ENCODE peak calls at places on chromosomes 3 and 15, in four cellular contexts. One of them, this sample, is unnamed. For H3K4me1 and H3K27me3, the result is how much of the 10 kb centered on the place peaks cover.

GRCh38 chr3:189355481-189356201 is 183.9 kb downstream of the TPRG1 start:
- DNase-seq in naive thymus-derived CD4-positive, alpha-beta T cell: peak
- DNase-seq in cardiac muscle cell: peak
- DNase-seq in lower lobe of right lung: no peak
- DNase-seq in this sample: peak

GRCh38 chr15:63022663-63023062 is 19.9 kb upstream of the TPM1 start:
- DNase-seq in naive thymus-derived CD4-positive, alpha-beta T cell: no peak
- DNase-seq in cardiac muscle cell: no peak
- DNase-seq in lower lobe of right lung: no peak
- DNase-seq in this sample: no peak

GRCh38 chr15:33489335-33489734 is 178.6 kb downstream of the RYR3 start:
- DNase-seq in naive thymus-derived CD4-positive, alpha-beta T cell: no peak
- DNase-seq in lower lobe of right lung: no peak
- DNase-seq in cardiac muscle cell: no peak
- DNase-seq in this sample: no peak

GRCh38 chr3:3798641-3799113 is 554 bp upstream of the LRRN1 start:
- DNase-seq in lower lobe of right lung: peak
- DNase-seq in naive thymus-derived CD4-positive, alpha-beta T cell: peak
- DNase-seq in cardiac muscle cell: no peak
- DNase-seq in this sample: no peak

GRCh38 chr15:68842958-68843357 is 22.3 kb upstream of the ANP32A start:
- DNase-seq in lower lobe of right lung: no peak
- DNase-seq in naive thymus-derived CD4-positive, alpha-beta T cell: no peak
- DNase-seq in cardiac muscle cell: no peak
- DNase-seq in this sample: no peak

GRCh38 chr3:134029734-134030381 is at the start of gene SLCO2A1:
- DNase-seq in lower lobe of right lung: peak
- DNase-seq in naive thymus-derived CD4-positive, alpha-beta T cell: no peak
- DNase-seq in cardiac muscle cell: peak
- DNase-seq in this sample: no peak

GRCh38 chr3:76532423-76532822 is 507.5 kb upstream of the ROBO2 start:
- DNase-seq in lower lobe of right lung: no peak
- DNase-seq in naive thymus-derived CD4-positive, alpha-beta T cell: no peak
- DNase-seq in cardiac muscle cell: no peak
- DNase-seq in this sample: no peak

GRCh38 chr15:78987891-78988360 is 43.1 kb upstream of the CTSH start:
- DNase-seq in cardiac muscle cell: no peak
- DNase-seq in naive thymus-derived CD4-positive, alpha-beta T cell: no peak
- DNase-seq in lower lobe of right lung: peak
- DNase-seq in this sample: no peak

GRCh38 chr15:70535071-70535954 is 228.0 kb downstream of the UACA start:
- DNase-seq in naive thymus-derived CD4-positive, alpha-beta T cell: peak
- DNase-seq in cardiac muscle cell: no peak
- DNase-seq in lower lobe of right lung: no peak
- DNase-seq in this sample: peak

GRCh38 chr3:59734061-59734460 is 684.2 kb upstream of the CFAP20DC start:
- DNase-seq in lower lobe of right lung: no peak
- DNase-seq in cardiac muscle cell: no peak
- DNase-seq in naive thymus-derived CD4-positive, alpha-beta T cell: no peak
- DNase-seq in this sample: no peak

GRCh38 chr15:38176155-38176554 is 76.5 kb upstream of the SPRED1 start:
- DNase-seq in naive thymus-derived CD4-positive, alpha-beta T cell: no peak
- DNase-seq in lower lobe of right lung: no peak
- DNase-seq in cardiac muscle cell: peak
- DNase-seq in this sample: no peak

GRCh38 chr15:82952156-82953081 is at the start of gene HOMER2:
- DNase-seq in naive thymus-derived CD4-positive, alpha-beta T cell: no peak
- DNase-seq in cardiac muscle cell: peak
- DNase-seq in lower lobe of right lung: peak
- DNase-seq in this sample: no peak

GRCh38 chr3:59796486-59796885 is 746.7 kb upstream of the CFAP20DC start:
- DNase-seq in lower lobe of right lung: no peak
- DNase-seq in cardiac muscle cell: no peak
- DNase-seq in naive thymus-derived CD4-positive, alpha-beta T cell: no peak
- DNase-seq in this sample: no peak

GRCh38 chr3:65497846-65498245 is 540.9 kb downstream of the MAGI1 start:
- DNase-seq in naive thymus-derived CD4-positive, alpha-beta T cell: no peak
- DNase-seq in cardiac muscle cell: no peak
- DNase-seq in lower lobe of right lung: no peak
- DNase-seq in this sample: no peak

GRCh38 chr3:62586356-62586755 is 213.0 kb upstream of the FEZF2 start:
- DNase-seq in cardiac muscle cell: peak
- DNase-seq in naive thymus-derived CD4-positive, alpha-beta T cell: no peak
- DNase-seq in lower lobe of right lung: no peak
- DNase-seq in this sample: no peak

GRCh38 chr3:71520186-71521020 is 63.1 kb downstream of the FOXP1 start:
- DNase-seq in lower lobe of right lung: no peak
- DNase-seq in cardiac muscle cell: peak
- DNase-seq in naive thymus-derived CD4-positive, alpha-beta T cell: no peak
- DNase-seq in this sample: no peak

GRCh38 chr3:71517206-71517855 is 66.2 kb downstream of the FOXP1 start:
- DNase-seq in naive thymus-derived CD4-positive, alpha-beta T cell: no peak
- DNase-seq in cardiac muscle cell: no peak
- DNase-seq in lower lobe of right lung: no peak
- DNase-seq in this sample: no peak

GRCh38 chr3:71515640-71516383 is 67.7 kb downstream of the FOXP1 start:
- DNase-seq in naive thymus-derived CD4-positive, alpha-beta T cell: no peak
- DNase-seq in lower lobe of right lung: no peak
- DNase-seq in cardiac muscle cell: no peak
- DNase-seq in this sample: no peak

GRCh38 chr3:71521021-71521352 is 62.5 kb downstream of the FOXP1 start:
- DNase-seq in naive thymus-derived CD4-positive, alpha-beta T cell: no peak
- DNase-seq in cardiac muscle cell: no peak
- DNase-seq in lower lobe of right lung: no peak
- DNase-seq in this sample: no peak

GRCh38 chr3:71518089-71518488 is 65.4 kb downstream of the FOXP1 start:
- DNase-seq in naive thymus-derived CD4-positive, alpha-beta T cell: no peak
- DNase-seq in cardiac muscle cell: no peak
- DNase-seq in lower lobe of right lung: no peak
- DNase-seq in this sample: no peak
- H3K4me1 ChIP-seq in naive thymus-derived CD4-positive, alpha-beta T cell: under half
- H3K4me1 ChIP-seq in cardiac muscle cell: under half
- H3K4me1 ChIP-seq in lower lobe of right lung: under half
- H3K4me1 ChIP-seq in this sample: under half

GRCh38 chr15:77631790-77632551 is 741 bp downstream of the LINGO1 start:
- DNase-seq in naive thymus-derived CD4-positive, alpha-beta T cell: no peak
- DNase-seq in lower lobe of right lung: no peak
- DNase-seq in cardiac muscle cell: no peak
- DNase-seq in this sample: no peak

GRCh38 chr15:77630064-77630463 is 2.6 kb downstream of the LINGO1 start:
- DNase-seq in naive thymus-derived CD4-positive, alpha-beta T cell: no peak
- DNase-seq in lower lobe of right lung: no peak
- DNase-seq in cardiac muscle cell: no peak
- DNase-seq in this sample: no peak

GRCh38 chr15:77632760-77633133 is at the start of gene LINGO1:
- DNase-seq in lower lobe of right lung: no peak
- DNase-seq in naive thymus-derived CD4-positive, alpha-beta T cell: no peak
- DNase-seq in cardiac muscle cell: peak
- DNase-seq in this sample: no peak

GRCh38 chr15:77629070-77630030 is 3.4 kb downstream of the LINGO1 start:
- DNase-seq in naive thymus-derived CD4-positive, alpha-beta T cell: no peak
- DNase-seq in lower lobe of right lung: no peak
- DNase-seq in cardiac muscle cell: no peak
- DNase-seq in this sample: no peak

DNA sequence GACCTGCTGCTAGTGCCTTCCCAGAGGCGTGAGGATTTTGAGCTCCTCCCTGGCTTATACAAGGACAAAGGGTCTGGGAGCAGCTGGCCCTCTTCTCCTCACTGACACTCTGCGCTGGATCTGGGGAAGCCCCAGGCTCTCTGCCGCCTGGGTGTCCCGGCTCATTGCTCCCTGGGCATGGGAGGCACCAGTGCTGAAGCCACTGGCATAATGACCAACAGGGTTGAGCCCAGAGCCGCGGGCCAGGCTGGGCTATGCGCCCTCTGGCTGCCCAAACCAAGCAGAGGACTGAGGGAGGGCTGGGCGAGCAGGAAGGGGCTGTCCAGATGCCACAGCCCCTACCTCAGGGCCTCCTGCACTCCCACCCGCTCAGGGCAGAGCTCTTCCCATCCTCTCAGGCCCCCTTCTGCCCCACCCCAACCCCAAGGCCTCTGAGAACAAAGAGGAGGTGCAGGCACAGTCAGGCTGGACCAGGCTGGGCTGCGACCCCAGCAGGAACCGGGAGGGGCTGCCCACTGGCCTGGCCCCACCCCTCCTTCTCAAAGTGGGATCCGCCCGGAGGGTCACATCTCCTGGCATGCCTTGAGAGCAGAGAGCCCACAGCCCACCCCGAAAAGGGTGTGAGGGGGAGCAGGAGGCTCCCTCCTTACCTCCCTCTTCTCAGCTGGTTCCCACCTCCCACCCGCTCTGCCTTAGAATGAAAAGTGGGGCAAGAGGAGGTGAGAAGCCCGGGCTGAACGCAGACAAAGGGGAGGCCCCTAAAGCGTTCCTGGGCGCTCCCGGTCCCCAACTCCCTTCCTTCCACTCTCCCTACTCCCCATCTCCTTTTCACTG is 1.5 kb downstream of the LINGO1 start:
- DNase-seq in lower lobe of right lung: no peak
- DNase-seq in cardiac muscle cell: no peak
- DNase-seq in naive thymus-derived CD4-positive, alpha-beta T cell: no peak
- DNase-seq in this sample: no peak
- H3K27me3 ChIP-seq in lower lobe of right lung: under half
- H3K27me3 ChIP-seq in cardiac muscle cell: under half
- H3K27me3 ChIP-seq in naive thymus-derived CD4-positive, alpha-beta T cell: under half
- H3K27me3 ChIP-seq in this sample: under half

DNA sequence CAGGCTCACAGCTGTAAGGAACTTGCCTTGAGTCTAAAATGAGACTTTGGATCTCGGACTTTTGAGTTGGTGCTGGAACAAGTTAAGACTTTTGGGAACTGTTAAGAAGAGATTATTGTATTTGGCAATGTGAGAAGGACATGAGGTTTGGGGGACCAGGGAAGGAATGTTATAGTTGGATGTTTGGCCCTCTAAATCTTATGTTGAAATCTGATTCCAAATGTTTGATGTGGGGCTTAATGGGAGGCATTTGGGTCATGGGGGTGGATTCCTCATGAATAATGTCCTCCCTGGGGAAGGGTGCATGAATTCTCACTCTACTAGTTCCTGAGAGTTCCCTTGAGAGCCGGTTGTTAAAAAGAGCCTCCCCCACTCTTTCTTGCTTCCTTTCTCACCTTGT is 18.5 kb upstream of the CHCHD6 start:
- DNase-seq in cardiac muscle cell: no peak
- DNase-seq in lower lobe of right lung: no peak
- DNase-seq in naive thymus-derived CD4-positive, alpha-beta T cell: no peak
- DNase-seq in this sample: no peak
- H3K4me1 ChIP-seq in cardiac muscle cell: under half
- H3K4me1 ChIP-seq in lower lobe of right lung: under half
- H3K4me1 ChIP-seq in naive thymus-derived CD4-positive, alpha-beta T cell: under half
- H3K4me1 ChIP-seq in this sample: under half

DNA sequence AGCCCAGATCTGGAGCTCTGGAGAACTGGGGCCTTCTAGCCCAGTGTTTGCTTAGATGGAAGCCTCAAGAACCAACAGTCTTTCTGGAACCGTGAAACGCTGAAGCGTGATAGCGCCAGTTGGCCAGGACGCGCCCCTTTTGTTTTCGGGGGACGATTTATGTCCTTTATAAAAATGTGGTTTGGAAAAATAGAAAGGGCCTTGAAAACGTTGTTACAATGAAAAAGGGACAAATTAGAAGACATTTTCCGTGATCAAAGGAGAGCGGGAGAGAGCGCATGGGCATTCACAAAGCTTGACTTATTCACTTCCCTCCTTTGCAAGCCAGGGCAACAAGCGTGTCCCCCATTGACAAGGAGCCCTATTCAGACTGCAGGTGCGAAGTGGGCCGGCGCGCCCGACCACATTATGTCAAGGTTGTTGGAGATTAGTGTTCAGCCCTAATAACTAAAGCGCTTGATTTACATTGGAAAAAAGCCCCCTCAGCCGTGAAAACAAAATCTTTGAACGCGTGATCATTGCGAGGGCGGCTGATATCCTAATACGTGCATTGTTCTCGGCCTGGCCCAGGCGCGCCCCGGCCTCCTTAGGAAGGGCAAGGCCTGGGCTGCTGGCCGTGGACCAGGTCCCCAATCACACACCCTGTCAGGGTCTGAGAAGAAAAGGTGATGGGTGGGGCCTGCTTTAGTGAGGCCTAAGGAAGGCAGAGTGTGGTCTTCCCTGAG is 25.9 kb downstream of the ZIC4 start:
- DNase-seq in naive thymus-derived CD4-positive, alpha-beta T cell: no peak
- DNase-seq in lower lobe of right lung: no peak
- DNase-seq in cardiac muscle cell: no peak
- DNase-seq in this sample: no peak
- H3K27me3 ChIP-seq in naive thymus-derived CD4-positive, alpha-beta T cell: under half
- H3K27me3 ChIP-seq in lower lobe of right lung: half or more
- H3K27me3 ChIP-seq in cardiac muscle cell: half or more
- H3K27me3 ChIP-seq in this sample: under half

GRCh38 chr15:52787549-52788098 is 2.5 kb downstream of the ONECUT1 start:
- DNase-seq in cardiac muscle cell: no peak
- DNase-seq in lower lobe of right lung: no peak
- DNase-seq in naive thymus-derived CD4-positive, alpha-beta T cell: no peak
- DNase-seq in this sample: no peak
- H3K4me1 ChIP-seq in cardiac muscle cell: under half
- H3K4me1 ChIP-seq in lower lobe of right lung: under half
- H3K4me1 ChIP-seq in naive thymus-derived CD4-positive, alpha-beta T cell: under half
- H3K4me1 ChIP-seq in this sample: under half

GRCh38 chr3:147419731-147420360 is 10.7 kb downstream of the ZIC1 start:
- DNase-seq in lower lobe of right lung: no peak
- DNase-seq in naive thymus-derived CD4-positive, alpha-beta T cell: no peak
- DNase-seq in cardiac muscle cell: no peak
- DNase-seq in this sample: no peak
- H3K27me3 ChIP-seq in lower lobe of right lung: half or more
- H3K27me3 ChIP-seq in naive thymus-derived CD4-positive, alpha-beta T cell: under half
- H3K27me3 ChIP-seq in cardiac muscle cell: half or more
- H3K27me3 ChIP-seq in this sample: under half

GRCh38 chr3:157312366-157312745 is 124.3 kb upstream of the PTX3 start:
- DNase-seq in naive thymus-derived CD4-positive, alpha-beta T cell: no peak
- DNase-seq in lower lobe of right lung: no peak
- DNase-seq in cardiac muscle cell: no peak
- DNase-seq in this sample: no peak
- H3K4me1 ChIP-seq in naive thymus-derived CD4-positive, alpha-beta T cell: under half
- H3K4me1 ChIP-seq in lower lobe of right lung: under half
- H3K4me1 ChIP-seq in cardiac muscle cell: under half
- H3K4me1 ChIP-seq in this sample: under half

GRCh38 chr3:25412269-25412668 is 15.8 kb upstream of the RARB start:
- DNase-seq in naive thymus-derived CD4-positive, alpha-beta T cell: no peak
- DNase-seq in lower lobe of right lung: no peak
- DNase-seq in cardiac muscle cell: no peak
- DNase-seq in this sample: no peak
- H3K27me3 ChIP-seq in naive thymus-derived CD4-positive, alpha-beta T cell: under half
- H3K27me3 ChIP-seq in lower lobe of right lung: under half
- H3K27me3 ChIP-seq in cardiac muscle cell: under half
- H3K27me3 ChIP-seq in this sample: under half

This sample was measured in effector memory CD4-positive, alpha-beta T cell.